ENCODE peak calls at places on chromosome X, in nine cellular contexts. One of them, this sample, is unnamed.

GRCh38 chrX:8194216-8194615 is 23.1 kb upstream of the VCX2 start:
- DNase-seq in neural progenitor cell: no peak
- DNase-seq in tibial nerve: no peak
- DNase-seq in GM12865: no peak
- DNase-seq in GM12864: no peak
- DNase-seq in mammary epithelial cell: no peak
- DNase-seq in glutamatergic neuron: no peak
- DNase-seq in body of pancreas: no peak
- DNase-seq in OCI-LY7: no peak
- DNase-seq in this sample: no peak

GRCh38 chrX:2715066-2715600 is 24.0 kb downstream of the CD99 start:
- DNase-seq in mammary epithelial cell: no peak
- DNase-seq in body of pancreas: no peak
- DNase-seq in tibial nerve: no peak
- DNase-seq in GM12864: no peak
- DNase-seq in glutamatergic neuron: no peak
- DNase-seq in neural progenitor cell: no peak
- DNase-seq in GM12865: no peak
- DNase-seq in OCI-LY7: no peak
- DNase-seq in this sample: no peak

GRCh38 chrX:38882894-38883620 is 81.8 kb downstream of the MID1IP1 start:
- DNase-seq in tibial nerve: no peak
- DNase-seq in body of pancreas: peak; percentile 38
- DNase-seq in GM12865: no peak
- DNase-seq in OCI-LY7: peak; percentile 53
- DNase-seq in neural progenitor cell: no peak
- DNase-seq in glutamatergic neuron: no peak
- DNase-seq in mammary epithelial cell: peak; percentile 93
- DNase-seq in GM12864: no peak
- DNase-seq in this sample: no peak

GRCh38 chrX:120287513-120288112 is 23.6 kb downstream of the TMEM255A start:
- DNase-seq in OCI-LY7: no peak
- DNase-seq in GM12864: no peak
- DNase-seq in neural progenitor cell: no peak
- DNase-seq in mammary epithelial cell: no peak
- DNase-seq in GM12865: peak; percentile 48
- DNase-seq in glutamatergic neuron: no peak
- DNase-seq in body of pancreas: no peak
- DNase-seq in tibial nerve: no peak
- DNase-seq in this sample: no peak

GRCh38 chrX:23662853-23663252 is 4.4 kb upstream of the PRDX4 start:
- DNase-seq in glutamatergic neuron: no peak
- DNase-seq in GM12864: peak; percentile 2
- DNase-seq in body of pancreas: no peak
- DNase-seq in OCI-LY7: no peak
- DNase-seq in GM12865: peak; percentile 51
- DNase-seq in neural progenitor cell: no peak
- DNase-seq in tibial nerve: no peak
- DNase-seq in mammary epithelial cell: peak; percentile 13
- DNase-seq in this sample: peak; percentile 36

GRCh38 chrX:57595381-57595811 is 3.6 kb downstream of the ZXDB start:
- DNase-seq in neural progenitor cell: no peak
- DNase-seq in GM12865: peak; percentile 16
- DNase-seq in OCI-LY7: no peak
- DNase-seq in GM12864: no peak
- DNase-seq in body of pancreas: no peak
- DNase-seq in mammary epithelial cell: peak; percentile 77
- DNase-seq in glutamatergic neuron: no peak
- DNase-seq in tibial nerve: no peak
- DNase-seq in this sample: no peak

GRCh38 chrX:111039606-111040005 is 56.4 kb upstream of the PAK3 start:
- DNase-seq in GM12865: no peak
- DNase-seq in neural progenitor cell: no peak
- DNase-seq in OCI-LY7: no peak
- DNase-seq in tibial nerve: no peak
- DNase-seq in mammary epithelial cell: peak; percentile 29
- DNase-seq in glutamatergic neuron: no peak
- DNase-seq in GM12864: no peak
- DNase-seq in body of pancreas: no peak
- DNase-seq in this sample: no peak

GRCh38 chrX:10615931-10616780 is 4.2 kb downstream of the MID1 start:
- DNase-seq in GM12865: peak; percentile 35
- DNase-seq in mammary epithelial cell: no peak
- DNase-seq in GM12864: no peak
- DNase-seq in tibial nerve: peak; percentile 47
- DNase-seq in body of pancreas: peak; percentile 65
- DNase-seq in neural progenitor cell: peak; percentile 75
- DNase-seq in OCI-LY7: peak; percentile 28
- DNase-seq in glutamatergic neuron: peak; percentile 37
- DNase-seq in this sample: peak; percentile 35

GRCh38 chrX:121858867-121859647 is 811.6 kb downstream of the GLUD2 start:
- DNase-seq in GM12864: no peak
- DNase-seq in body of pancreas: no peak
- DNase-seq in neural progenitor cell: no peak
- DNase-seq in glutamatergic neuron: no peak
- DNase-seq in GM12865: no peak
- DNase-seq in OCI-LY7: no peak
- DNase-seq in tibial nerve: no peak
- DNase-seq in mammary epithelial cell: no peak
- DNase-seq in this sample: no peak

GRCh38 chrX:40543661-40544328 is 37.0 kb upstream of the ATP6AP2 start:
- DNase-seq in neural progenitor cell: peak; percentile 90
- DNase-seq in GM12864: peak; percentile 10
- DNase-seq in body of pancreas: peak; percentile 31
- DNase-seq in OCI-LY7: peak; percentile 48
- DNase-seq in mammary epithelial cell: peak; percentile 55
- DNase-seq in tibial nerve: peak; percentile 41
- DNase-seq in glutamatergic neuron: no peak
- DNase-seq in GM12865: peak; percentile 49
- DNase-seq in this sample: peak; percentile 11

GRCh38 chrX:106957856-106958255 is 37.7 kb downstream of the CLDN2 start:
- DNase-seq in OCI-LY7: no peak
- DNase-seq in GM12864: no peak
- DNase-seq in neural progenitor cell: no peak
- DNase-seq in body of pancreas: no peak
- DNase-seq in mammary epithelial cell: no peak
- DNase-seq in tibial nerve: no peak
- DNase-seq in GM12865: no peak
- DNase-seq in glutamatergic neuron: no peak
- DNase-seq in this sample: no peak

GRCh38 chrX:150364347-150365050 is 1.4 kb downstream of the MAMLD1 start:
- DNase-seq in GM12864: no peak
- DNase-seq in glutamatergic neuron: peak; percentile 28
- DNase-seq in GM12865: no peak
- DNase-seq in mammary epithelial cell: peak; percentile 39
- DNase-seq in tibial nerve: peak; percentile 7
- DNase-seq in body of pancreas: peak; percentile 29
- DNase-seq in OCI-LY7: no peak
- DNase-seq in neural progenitor cell: peak; percentile 65
- DNase-seq in this sample: peak; percentile 14

GRCh38 chrX:590666-591065 is 39.9 kb upstream of the SHOX start:
- DNase-seq in body of pancreas: no peak
- DNase-seq in GM12864: no peak
- DNase-seq in neural progenitor cell: no peak
- DNase-seq in OCI-LY7: no peak
- DNase-seq in mammary epithelial cell: no peak
- DNase-seq in glutamatergic neuron: no peak
- DNase-seq in GM12865: no peak
- DNase-seq in tibial nerve: no peak
- DNase-seq in this sample: no peak

GRCh38 chrX:105653891-105654290 is 168.4 kb upstream of the NRK start:
- DNase-seq in OCI-LY7: no peak
- DNase-seq in neural progenitor cell: no peak
- DNase-seq in GM12865: no peak
- DNase-seq in mammary epithelial cell: peak; percentile 12
- DNase-seq in body of pancreas: no peak
- DNase-seq in tibial nerve: no peak
- DNase-seq in glutamatergic neuron: no peak
- DNase-seq in GM12864: no peak
- DNase-seq in this sample: no peak

DNA sequence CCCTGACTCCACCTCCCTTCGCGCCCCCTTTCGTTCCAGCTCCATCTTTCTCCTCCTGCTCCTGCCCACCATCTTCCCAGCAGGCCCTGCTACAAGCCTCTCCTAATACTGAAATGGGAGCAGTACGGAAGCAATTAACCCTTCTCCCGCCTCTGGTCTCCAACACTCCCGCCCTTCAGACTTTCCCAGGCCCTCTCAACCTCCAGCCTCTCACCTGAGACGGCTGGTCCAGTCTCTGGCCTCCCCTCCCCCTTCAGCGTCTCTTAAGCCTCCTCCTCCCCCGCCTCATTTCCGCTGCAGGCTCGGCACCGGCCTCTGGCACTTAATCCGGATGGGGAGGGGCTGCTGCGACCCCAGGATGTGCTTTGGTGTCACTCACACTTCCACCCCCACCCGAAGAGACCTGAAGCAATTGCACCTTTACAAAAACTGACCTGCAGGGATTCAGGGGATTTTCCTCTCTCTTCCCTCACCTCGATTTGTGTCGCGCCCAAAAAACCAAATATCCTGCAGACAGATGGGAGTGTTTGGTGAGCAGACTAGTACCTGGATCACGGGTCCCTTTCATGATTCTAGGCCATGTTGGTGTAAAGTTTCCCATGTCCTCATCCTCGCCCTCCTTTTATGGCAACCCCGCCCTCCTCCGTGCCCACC is 657 bp downstream of the TCEAL8 start:
- DNase-seq in OCI-LY7: peak; percentile 73
- DNase-seq in neural progenitor cell: peak; percentile 88
- DNase-seq in body of pancreas: peak; percentile 62
- DNase-seq in mammary epithelial cell: peak; percentile 51
- DNase-seq in glutamatergic neuron: peak; percentile 59
- DNase-seq in GM12864: no peak
- DNase-seq in GM12865: peak; percentile 64
- DNase-seq in tibial nerve: peak; percentile 22
- DNase-seq in this sample: peak; percentile 30
- TF ChIP-seq CTCF in OCI-LY7: no peak
- TF ChIP-seq CTCF in neural progenitor cell: no peak
- TF ChIP-seq CTCF in body of pancreas: no peak
- TF ChIP-seq CTCF in mammary epithelial cell: no peak
- TF ChIP-seq CTCF in glutamatergic neuron: no peak
- TF ChIP-seq CTCF in GM12864: no peak
- TF ChIP-seq CTCF in GM12865: no peak
- TF ChIP-seq CTCF in tibial nerve: no peak
- TF ChIP-seq CTCF in this sample: no peak

DNA sequence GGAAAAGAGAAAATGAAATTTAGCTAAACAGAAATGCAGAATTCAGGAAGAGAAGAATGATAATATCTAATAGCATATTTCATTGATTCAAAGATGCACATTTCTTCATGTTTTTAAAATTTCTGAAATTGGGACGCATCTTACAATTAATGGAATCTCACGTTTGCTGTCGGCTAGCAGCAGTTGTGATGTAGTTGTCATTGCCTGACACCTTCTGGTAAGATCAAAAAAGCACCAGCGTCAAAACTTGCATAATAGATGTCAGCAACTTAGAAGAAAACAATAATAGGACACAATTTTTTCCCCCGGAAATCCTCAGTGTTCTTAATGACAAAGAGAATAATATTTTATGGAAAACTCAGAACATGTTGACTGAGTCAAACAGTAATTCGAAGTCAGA is 29.8 kb upstream of the SLC7A3 start:
- DNase-seq in OCI-LY7: no peak
- DNase-seq in body of pancreas: no peak
- DNase-seq in neural progenitor cell: peak; percentile 30
- DNase-seq in glutamatergic neuron: no peak
- DNase-seq in GM12865: peak; percentile 1
- DNase-seq in tibial nerve: no peak
- DNase-seq in GM12864: no peak
- DNase-seq in mammary epithelial cell: no peak
- DNase-seq in this sample: no peak
- TF ChIP-seq CTCF in OCI-LY7: peak; percentile 36
- TF ChIP-seq CTCF in body of pancreas: no peak
- TF ChIP-seq CTCF in neural progenitor cell: peak; percentile 49
- TF ChIP-seq CTCF in glutamatergic neuron: no peak
- TF ChIP-seq CTCF in GM12865: no peak
- TF ChIP-seq CTCF in tibial nerve: no peak
- TF ChIP-seq CTCF in GM12864: no peak
- TF ChIP-seq CTCF in mammary epithelial cell: peak; percentile 43
- TF ChIP-seq CTCF in this sample: no peak

DNA sequence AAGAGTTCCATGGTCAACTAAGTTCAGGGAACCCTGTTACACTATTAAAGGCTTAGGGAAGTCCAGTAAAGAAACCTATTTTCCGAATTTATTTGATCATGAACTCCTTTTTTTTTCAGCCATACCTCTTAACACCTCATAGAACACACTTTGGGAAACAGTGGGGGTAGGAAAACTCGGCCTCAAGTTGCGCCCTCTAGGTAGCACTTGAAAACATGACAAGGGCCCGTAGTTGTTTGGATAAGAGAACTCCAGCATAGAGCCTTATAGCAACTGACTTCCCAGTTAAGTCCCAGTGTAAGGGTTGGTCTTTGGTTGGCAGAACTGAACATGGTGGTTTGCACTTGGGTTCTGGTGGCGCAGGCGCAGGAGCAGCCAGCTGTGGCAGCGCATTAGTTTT is 14.4 kb downstream of the OGT start:
- DNase-seq in GM12865: no peak
- DNase-seq in body of pancreas: no peak
- DNase-seq in mammary epithelial cell: no peak
- DNase-seq in neural progenitor cell: no peak
- DNase-seq in tibial nerve: no peak
- DNase-seq in OCI-LY7: no peak
- DNase-seq in glutamatergic neuron: no peak
- DNase-seq in GM12864: no peak
- DNase-seq in this sample: no peak
- TF ChIP-seq CTCF in GM12865: no peak
- TF ChIP-seq CTCF in body of pancreas: no peak
- TF ChIP-seq CTCF in mammary epithelial cell: no peak
- TF ChIP-seq CTCF in neural progenitor cell: peak; percentile 7
- TF ChIP-seq CTCF in tibial nerve: no peak
- TF ChIP-seq CTCF in OCI-LY7: peak; percentile 21
- TF ChIP-seq CTCF in glutamatergic neuron: no peak
- TF ChIP-seq CTCF in GM12864: no peak
- TF ChIP-seq CTCF in this sample: no peak

GRCh38 chrX:129359269-129359668 is 164.0 kb downstream of the SMARCA1 start:
- DNase-seq in glutamatergic neuron: no peak
- DNase-seq in body of pancreas: no peak
- DNase-seq in mammary epithelial cell: peak; percentile 7
- DNase-seq in neural progenitor cell: no peak
- DNase-seq in OCI-LY7: no peak
- DNase-seq in GM12864: no peak
- DNase-seq in tibial nerve: no peak
- DNase-seq in GM12865: no peak
- DNase-seq in this sample: no peak

GRCh38 chrX:129361566-129361965 is 161.7 kb downstream of the SMARCA1 start:
- DNase-seq in tibial nerve: no peak
- DNase-seq in body of pancreas: no peak
- DNase-seq in glutamatergic neuron: no peak
- DNase-seq in GM12864: no peak
- DNase-seq in neural progenitor cell: no peak
- DNase-seq in GM12865: no peak
- DNase-seq in mammary epithelial cell: no peak
- DNase-seq in OCI-LY7: no peak
- DNase-seq in this sample: no peak

DNA sequence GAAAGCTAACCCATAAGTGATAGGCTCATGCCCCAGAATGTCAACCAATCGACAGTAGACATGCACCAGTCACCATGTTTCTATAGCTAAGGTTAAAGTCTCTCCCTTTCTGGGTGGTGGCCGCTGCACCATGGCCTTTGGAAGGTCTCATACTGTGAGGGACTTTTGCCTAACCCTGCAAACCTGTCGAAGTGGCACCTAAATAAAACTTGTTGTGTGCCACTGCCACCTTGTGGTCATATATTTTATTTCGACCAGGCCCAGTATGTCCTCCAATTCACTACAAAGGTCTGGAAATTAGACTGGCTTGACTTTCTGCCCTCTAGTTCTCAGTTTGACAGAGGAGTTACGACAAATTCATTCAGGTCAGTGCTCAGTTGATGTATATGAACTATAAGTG is 163.1 kb downstream of the SMARCA1 start:
- DNase-seq in tibial nerve: peak; percentile 45
- DNase-seq in body of pancreas: peak; percentile 24
- DNase-seq in GM12865: peak; percentile 54
- DNase-seq in glutamatergic neuron: peak; percentile 43
- DNase-seq in GM12864: no peak
- DNase-seq in mammary epithelial cell: peak; percentile 34
- DNase-seq in neural progenitor cell: peak; percentile 64
- DNase-seq in OCI-LY7: peak; percentile 47
- DNase-seq in this sample: peak; percentile 13
- TF ChIP-seq CTCF in tibial nerve: peak; percentile 44
- TF ChIP-seq CTCF in body of pancreas: peak; percentile 28
- TF ChIP-seq CTCF in GM12865: peak; percentile 33
- TF ChIP-seq CTCF in glutamatergic neuron: peak; percentile 62
- TF ChIP-seq CTCF in GM12864: peak; percentile 38
- TF ChIP-seq CTCF in mammary epithelial cell: peak; percentile 53
- TF ChIP-seq CTCF in neural progenitor cell: peak; percentile 69
- TF ChIP-seq CTCF in OCI-LY7: peak; percentile 76
- TF ChIP-seq CTCF in this sample: peak; percentile 47

This sample was measured in GM20000.